ENCODE peak calls at places on chromosome 1, in eight cellular contexts. H is AG04450, Y is brain microvascular endothelial cell, Z is PC-3, S is HCT116, E is substantia nigra, V is OCI-LY7, N is IMR-90. O is an unnamed sample.

GRCh38 chr1:173205146-173206051 is 1.7 kb downstream of the TNFSF4 start:
- DNase-seq in H (no peak), Y (peak), Z (no peak), S (no peak), E (no peak), V (no peak), N (peak), O (peak)

GRCh38 chr1:119885903-119886783 is 10.2 kb downstream of the ADAM30 start:
- DNase-seq in H (no peak), Y (peak), Z (peak), S (peak), E (no peak), V (peak), N (peak), O (peak)

GRCh38 chr1:87150143-87150542 is 178.5 kb upstream of the LMO4 start:
- DNase-seq in H (no peak), Y (no peak), Z (no peak), S (no peak), E (no peak), V (no peak), N (no peak), O (no peak)

GRCh38 chr1:177439301-177439700 is 268.5 kb downstream of the BRINP2 start:
- DNase-seq in H (no peak), Y (no peak), Z (peak), S (no peak), E (no peak), V (no peak), N (no peak), O (no peak)

GRCh38 chr1:6205849-6206845 is at the start of gene RNF207:
- DNase-seq in H (no peak), Y (peak), Z (peak), S (peak), E (no peak), V (no peak), N (peak), O (peak)

GRCh38 chr1:33388989-33389771 is 41.7 kb downstream of the PHC2 start:
- DNase-seq in H (no peak), Y (peak), Z (no peak), S (no peak), E (no peak), V (no peak), N (peak), O (peak)

GRCh38 chr1:31875636-31876236 is 59.9 kb upstream of the SPOCD1 start:
- DNase-seq in H (no peak), Y (no peak), Z (no peak), S (no peak), E (no peak), V (no peak), N (no peak), O (no peak)

GRCh38 chr1:248828845-248829244 is 3.1 kb upstream of the SH3BP5L start:
- DNase-seq in H (no peak), Y (peak), Z (peak), S (no peak), E (no peak), V (no peak), N (peak), O (peak)

GRCh38 chr1:228335406-228336307 is 71.0 kb downstream of the TRIM11 start:
- DNase-seq in H (no peak), Y (no peak), Z (no peak), S (no peak), E (no peak), V (no peak), N (no peak), O (no peak)

GRCh38 chr1:87334351-87335174 is 5.9 kb downstream of the LMO4 start:
- DNase-seq in H (no peak), Y (no peak), Z (peak), S (no peak), E (no peak), V (peak), N (peak), O (peak)

GRCh38 chr1:91798741-91799140 is 87.2 kb downstream of the TGFBR3 start:
- DNase-seq in H (no peak), Y (no peak), Z (no peak), S (no peak), E (no peak), V (no peak), N (no peak), O (no peak)

GRCh38 chr1:8816306-8816705 is 1.1 kb downstream of the RERE start:
- DNase-seq in H (no peak), Y (peak), Z (peak), S (no peak), E (no peak), V (peak), N (peak), O (peak)

GRCh38 chr1:205013683-205014367 is 29.2 kb upstream of the CNTN2 start:
- DNase-seq in H (no peak), Y (no peak), Z (peak), S (no peak), E (peak), V (no peak), N (no peak), O (no peak)

GRCh38 chr1:239112092-239112491 is 274.3 kb upstream of the CHRM3 start:
- DNase-seq in H (no peak), Y (no peak), Z (no peak), S (no peak), E (no peak), V (no peak), N (no peak), O (no peak)

GRCh38 chr1:58116284-58116683 is 430.2 kb downstream of the OMA1 start:
- DNase-seq in H (no peak), Y (no peak), Z (no peak), S (no peak), E (no peak), V (no peak), N (no peak), O (no peak)

DNA sequence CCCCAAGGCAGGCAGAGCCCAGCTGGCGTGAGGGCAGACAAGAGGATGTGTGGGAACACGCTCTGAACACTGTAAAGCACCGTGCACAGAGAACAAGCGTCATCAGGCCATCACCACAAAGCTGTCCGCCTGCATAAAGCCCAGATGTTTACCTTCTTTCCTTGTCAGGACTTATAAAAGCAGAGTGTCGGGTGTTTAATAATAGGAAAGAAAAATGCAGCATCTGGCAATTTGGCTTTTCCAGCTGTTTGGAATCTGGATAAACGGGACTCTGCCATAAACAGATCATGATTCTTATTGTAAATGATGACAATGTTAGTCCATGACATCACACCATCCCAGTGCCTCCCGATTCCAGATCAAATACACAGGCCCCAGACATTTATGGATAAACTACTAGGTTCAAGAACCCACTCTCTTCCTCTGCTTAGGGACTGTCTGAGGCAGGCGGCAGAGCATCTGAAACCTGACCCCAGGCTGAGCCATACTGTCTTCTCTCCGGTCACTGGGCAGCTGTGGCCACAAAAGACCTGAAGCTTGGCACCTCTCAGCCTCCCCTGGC is 4.2 kb downstream of the GLIS1 start:
- DNase-seq in H (peak), Y (peak), Z (peak), S (no peak), E (no peak), V (no peak), N (peak), O (peak)
- H3K27ac ChIP-seq in H (peak), Y (peak), Z (peak), S (no peak), E (no peak), V (no peak), N (peak), O (peak)

GRCh38 chr1:24864409-24864808 is 65.7 kb downstream of the RUNX3 start:
- DNase-seq in H (no peak), Y (no peak), Z (peak), S (no peak), E (no peak), V (peak), N (no peak), O (peak)
- H3K27ac ChIP-seq in H (no peak), Y (no peak), Z (peak), S (no peak), E (no peak), V (no peak), N (no peak), O (no peak)

GRCh38 chr1:169915150-169915549 is 21.5 kb upstream of the SCYL3 start:
- DNase-seq in H (no peak), Y (no peak), Z (no peak), S (no peak), E (no peak), V (no peak), N (no peak), O (no peak)
- H3K27ac ChIP-seq in H (no peak), Y (no peak), Z (peak), S (no peak), E (no peak), V (no peak), N (no peak), O (no peak)

GRCh38 chr1:47785118-47785517 is 212.1 kb downstream of the TRABD2B start:
- DNase-seq in H (no peak), Y (no peak), Z (no peak), S (no peak), E (no peak), V (no peak), N (no peak), O (no peak)
- H3K27ac ChIP-seq in H (no peak), Y (no peak), Z (no peak), S (no peak), E (no peak), V (no peak), N (no peak), O (no peak)

DNA sequence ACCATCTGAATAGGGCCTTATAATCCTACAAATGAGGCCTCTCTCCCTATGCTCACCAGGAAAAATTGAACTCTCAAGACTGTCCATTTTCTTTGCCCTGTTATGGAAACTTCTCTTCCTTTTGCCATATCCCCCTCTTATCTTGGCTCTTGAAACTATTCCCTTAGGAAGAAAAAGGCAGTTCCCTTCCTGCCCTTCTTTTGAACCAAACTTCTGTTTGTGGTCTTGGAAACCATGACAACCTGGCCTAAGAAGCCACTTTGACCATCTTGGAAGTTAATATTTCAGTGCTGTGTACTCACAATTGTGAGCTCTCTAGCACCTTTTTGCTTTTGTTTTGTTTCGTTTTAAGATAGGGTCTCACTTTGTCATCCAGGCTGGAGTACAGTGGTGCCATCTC is 40.0 kb downstream of the ATP2B4 start:
- DNase-seq in H (no peak), Y (no peak), Z (no peak), S (no peak), E (no peak), V (no peak), N (no peak), O (peak)
- H3K27ac ChIP-seq in H (no peak), Y (no peak), Z (no peak), S (no peak), E (no peak), V (no peak), N (no peak), O (no peak)

GRCh38 chr1:94787676-94788075 is 32.5 kb upstream of the SLC44A3 start:
- DNase-seq in H (no peak), Y (no peak), Z (no peak), S (no peak), E (no peak), V (no peak), N (no peak), O (no peak)

GRCh38 chr1:94778808-94779207 is 41.3 kb upstream of the SLC44A3 start:
- DNase-seq in H (no peak), Y (no peak), Z (no peak), S (no peak), E (no peak), V (no peak), N (no peak), O (peak)

GRCh38 chr1:94783342-94784264 is 36.6 kb upstream of the SLC44A3 start:
- DNase-seq in H (no peak), Y (peak), Z (peak), S (no peak), E (peak), V (no peak), N (peak), O (peak)
- H3K27ac ChIP-seq in H (peak), Y (peak), Z (no peak), S (no peak), E (no peak), V (no peak), N (peak), O (peak)

GRCh38 chr1:39899611-39900538 is 1.8 kb downstream of the MYCL start:
- DNase-seq in H (no peak), Y (no peak), Z (no peak), S (no peak), E (no peak), V (no peak), N (no peak), O (no peak)
- H3K27ac ChIP-seq in H (no peak), Y (no peak), Z (no peak), S (no peak), E (no peak), V (no peak), N (no peak), O (no peak)

GRCh38 chr1:20058531-20058930 is 11.5 kb upstream of the PLA2G5 start:
- DNase-seq in H (peak), Y (peak), Z (peak), S (no peak), E (no peak), V (peak), N (peak), O (peak)

GRCh38 chr1:20061866-20062265 is 8.1 kb upstream of the PLA2G5 start:
- DNase-seq in H (no peak), Y (no peak), Z (no peak), S (no peak), E (no peak), V (no peak), N (no peak), O (no peak)

GRCh38 chr1:20068722-20069121 is 1.3 kb upstream of the PLA2G5 start:
- DNase-seq in H (no peak), Y (no peak), Z (no peak), S (no peak), E (no peak), V (no peak), N (no peak), O (no peak)

GRCh38 chr1:20059847-20060246 is 10.1 kb upstream of the PLA2G5 start:
- DNase-seq in H (no peak), Y (no peak), Z (no peak), S (no peak), E (no peak), V (peak), N (no peak), O (no peak)

GRCh38 chr1:20063861-20064292 is 6.1 kb upstream of the PLA2G5 start:
- DNase-seq in H (peak), Y (peak), Z (peak), S (no peak), E (no peak), V (no peak), N (peak), O (peak)
- H3K27ac ChIP-seq in H (no peak), Y (no peak), Z (peak), S (no peak), E (no peak), V (no peak), N (no peak), O (no peak)